ENCODE peak calls at places on chromosome 17, in four cellular contexts. B is tibial nerve, V is cardiac muscle cell, G is GM20000. I is an unnamed sample.

GRCh38 chr17:65664296-65664695 is 102.8 kb upstream of the AXIN2 start:
- DNase-seq in B (peak; percentile 11), V (no peak), G (no peak), I (no peak)

GRCh38 chr17:35242805-35243458 is at the start of gene SLFN5:
- DNase-seq in B (peak; percentile 98), V (peak; percentile 94), G (peak; percentile 95), I (peak; percentile 85)

GRCh38 chr17:60586288-60586974 is 13.6 kb upstream of the PPM1D start:
- DNase-seq in B (no peak), V (no peak), G (no peak), I (no peak)

GRCh38 chr17:17078832-17079231 is 36.6 kb downstream of the MPRIP start:
- DNase-seq in B (no peak), V (no peak), G (no peak), I (no peak)

GRCh38 chr17:80899402-80900268 is 92.0 kb upstream of the CHMP6 start:
- DNase-seq in B (no peak), V (peak; percentile 19), G (peak; percentile 80), I (peak; percentile 56)

GRCh38 chr17:65786479-65786878 is 225.0 kb upstream of the AXIN2 start:
- DNase-seq in B (no peak), V (no peak), G (no peak), I (no peak)

GRCh38 chr17:45816966-45817365 is 27.7 kb upstream of the SPPL2C start:
- DNase-seq in B (no peak), V (no peak), G (no peak), I (no peak)

GRCh38 chr17:63479495-63480184 is 2.8 kb downstream of the ACE start:
- DNase-seq in B (no peak), V (no peak), G (no peak), I (no peak)

GRCh38 chr17:82665891-82666290 is 17.6 kb upstream of the WDR45B start:
- DNase-seq in B (no peak), V (no peak), G (no peak), I (no peak)

GRCh38 chr17:45677770-45678169 is 106.3 kb upstream of the CRHR1 start:
- DNase-seq in B (no peak), V (no peak), G (no peak), I (no peak)

GRCh38 chr17:82794781-82795505 is 43.1 kb downstream of the TBCD start:
- DNase-seq in B (no peak), V (peak; percentile 11), G (no peak), I (no peak)

GRCh38 chr17:67672592-67672991 is 45.1 kb upstream of the NOL11 start:
- DNase-seq in B (no peak), V (no peak), G (no peak), I (no peak)

GRCh38 chr17:31413871-31414589 is 22.6 kb downstream of the RAB11FIP4 start:
- DNase-seq in B (no peak), V (peak; percentile 78), G (no peak), I (no peak)

GRCh38 chr17:80724723-80725388 is 180.2 kb downstream of the RPTOR start:
- DNase-seq in B (no peak), V (peak; percentile 79), G (no peak), I (no peak)

GRCh38 chr17:17855976-17856375 is 19.2 kb upstream of the SREBF1 start:
- DNase-seq in B (no peak), V (no peak), G (no peak), I (no peak)

GRCh38 chr17:72358465-72358864 is 237.6 kb downstream of the SOX9 start:
- DNase-seq in B (no peak), V (no peak), G (no peak), I (peak; percentile 2)

GRCh38 chr17:27526603-27527002 is 70.4 kb downstream of the KSR1 start:
- DNase-seq in B (peak; percentile 33), V (peak; percentile 69), G (peak; percentile 49), I (peak; percentile 65)

GRCh38 chr17:9880582-9880999 is 24.5 kb downstream of the RCVRN start:
- DNase-seq in B (no peak), V (peak; percentile 64), G (peak; percentile 32), I (no peak)

GRCh38 chr17:8785547-8786412 is 13.4 kb downstream of the MFSD6L start:
- DNase-seq in B (peak; percentile 94), V (peak; percentile 83), G (peak; percentile 69), I (peak; percentile 63)

GRCh38 chr17:69567130-69567529 is 152.6 kb downstream of the MAP2K6 start:
- DNase-seq in B (no peak), V (peak; percentile 13), G (no peak), I (no peak)

GRCh38 chr17:43034623-43035293 is 9.7 kb downstream of the RND2 start:
- DNase-seq in B (no peak), V (no peak), G (no peak), I (no peak)

GRCh38 chr17:79888009-79888540 is 48.8 kb upstream of the CBX4 start:
- DNase-seq in B (no peak), V (no peak), G (no peak), I (no peak)

DNA sequence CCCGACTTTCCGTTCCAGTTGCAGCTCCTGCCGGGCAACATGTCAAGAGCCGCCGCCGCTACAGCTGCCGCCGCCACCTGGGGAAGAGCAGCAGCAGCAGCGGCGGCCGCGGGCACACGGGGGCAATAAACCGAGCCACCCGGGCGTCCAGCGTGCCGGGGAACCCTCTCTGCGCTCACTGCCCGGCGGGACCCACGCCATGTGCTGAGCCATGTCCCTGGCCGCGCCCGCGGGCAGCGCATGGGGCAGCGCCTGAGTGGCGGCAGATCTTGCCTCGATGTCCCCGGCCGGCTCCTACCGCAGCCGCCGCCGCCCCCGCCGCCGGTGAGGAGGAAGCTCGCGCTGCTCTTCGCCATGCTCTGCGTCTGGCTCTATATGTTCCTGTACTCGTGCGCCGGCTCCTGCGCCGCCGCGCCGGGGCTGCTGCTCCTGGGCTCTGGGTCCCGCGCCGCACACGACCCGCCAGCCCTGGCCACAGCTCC is 439 bp downstream of the HS3ST3B1 start:
- DNase-seq in B (no peak), V (no peak), G (peak; percentile 49), I (peak; percentile 55)
- TF ChIP-seq CTCF in B (no peak), V (no peak), G (no peak), I (peak; percentile 11)

DNA sequence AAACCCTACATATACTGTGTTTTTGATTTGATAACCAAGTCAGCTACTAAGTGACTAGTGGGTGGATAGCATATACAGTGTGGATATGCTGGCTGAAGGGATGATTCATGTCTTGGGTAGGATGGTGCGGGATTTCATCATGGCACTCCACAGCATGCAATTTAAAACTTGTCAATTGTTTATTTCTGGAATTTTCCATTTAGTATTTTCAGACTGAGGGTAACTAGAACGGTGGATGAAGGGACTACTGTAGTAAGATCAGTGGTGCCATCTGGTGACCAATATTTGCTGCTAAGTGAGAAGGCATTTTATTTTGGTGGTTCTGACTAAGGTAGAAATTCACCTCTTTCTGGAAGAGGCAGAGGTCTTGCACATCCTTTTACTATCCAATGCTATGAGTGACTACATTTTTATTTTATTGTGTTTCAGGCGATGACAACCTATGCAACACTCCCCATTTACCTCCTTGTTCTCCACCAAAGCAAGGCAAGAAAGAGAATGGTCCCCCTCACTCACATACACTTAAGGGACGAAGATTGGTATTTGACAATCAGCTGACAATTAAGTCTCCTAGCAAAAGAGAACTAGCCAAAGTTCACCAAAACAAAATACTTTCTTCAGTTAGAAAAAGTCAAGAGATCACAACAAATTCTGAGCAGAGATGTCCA is 3.1 kb downstream of the CDC6 start:
- DNase-seq in B (peak; percentile 93), V (peak; percentile 91), G (peak; percentile 40), I (peak; percentile 46)
- TF ChIP-seq CTCF in B (peak; percentile 73), V (peak; percentile 68), G (no peak), I (peak; percentile 58)

GRCh38 chr17:74776044-74776962 is at the start of gene NAT9:
- DNase-seq in B (peak; percentile 94), V (peak; percentile 97), G (peak; percentile 99), I (peak; percentile 100)
- TF ChIP-seq CTCF in B (peak; percentile 52), V (no peak), G (no peak), I (no peak)

GRCh38 chr17:55735784-55736405 is 13.2 kb upstream of the TMEM100 start:
- DNase-seq in B (peak; percentile 77), V (peak; percentile 75), G (peak; percentile 35), I (no peak)
- TF ChIP-seq CTCF in B (peak; percentile 67), V (peak; percentile 82), G (peak; percentile 64), I (peak; percentile 79)

GRCh38 chr17:28684963-28685362 is 23.0 kb downstream of the SUPT6H start:
- DNase-seq in B (peak; percentile 23), V (peak; percentile 54), G (no peak), I (no peak)
- TF ChIP-seq CTCF in B (no peak), V (no peak), G (no peak), I (no peak)

GRCh38 chr17:77744268-77744988 is 214.1 kb upstream of the TNRC6C start:
- DNase-seq in B (peak; percentile 67), V (peak; percentile 17), G (no peak), I (no peak)

GRCh38 chr17:77740481-77740880 is 218.0 kb upstream of the TNRC6C start:
- DNase-seq in B (no peak), V (no peak), G (no peak), I (no peak)

GRCh38 chr17:77738666-77739531 is 219.6 kb upstream of the TNRC6C start:
- DNase-seq in B (peak; percentile 52), V (peak; percentile 59), G (no peak), I (no peak)

GRCh38 chr17:77742579-77742978 is 215.9 kb upstream of the TNRC6C start:
- DNase-seq in B (no peak), V (no peak), G (no peak), I (no peak)

GRCh38 chr17:77741109-77741508 is 217.4 kb upstream of the TNRC6C start:
- DNase-seq in B (no peak), V (no peak), G (no peak), I (no peak)
- TF ChIP-seq CTCF in B (no peak), V (peak; percentile 35), G (peak; percentile 55), I (peak; percentile 30)

DNA sequence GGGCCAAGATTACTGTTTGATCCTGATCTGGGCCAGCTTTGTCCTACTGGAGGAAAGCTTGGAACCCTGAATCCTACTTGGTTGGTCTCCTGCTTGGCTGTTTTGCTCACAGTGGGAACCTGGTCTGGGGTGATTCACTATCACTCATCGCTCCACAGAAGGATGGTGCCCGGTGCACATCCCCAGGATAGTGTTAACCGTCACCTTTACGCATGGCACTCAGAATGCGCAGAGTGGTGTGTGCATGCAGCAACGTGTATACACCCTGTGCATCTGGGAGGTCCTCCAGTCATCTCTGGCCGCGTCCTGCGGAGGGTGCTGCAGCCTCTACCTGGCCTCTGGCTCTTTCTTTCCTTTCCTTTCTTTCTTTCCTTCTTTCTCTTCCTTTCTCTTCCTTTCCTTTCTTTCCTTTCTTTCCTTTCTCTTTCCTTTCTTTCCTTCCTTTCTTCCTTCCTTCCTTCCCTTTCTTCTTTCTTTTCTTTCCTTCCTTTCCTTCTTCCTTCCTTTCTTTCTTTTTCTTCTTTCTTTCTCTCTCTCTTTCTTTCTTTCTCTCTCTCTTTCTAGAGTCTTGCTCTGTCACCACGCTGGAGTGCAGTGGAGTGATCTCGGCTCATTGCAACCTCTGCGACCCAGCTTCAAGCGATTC is 13.1 kb downstream of the SOCS3 start:
- DNase-seq in B (no peak), V (no peak), G (no peak), I (no peak)
- TF ChIP-seq CTCF in B (no peak), V (no peak), G (no peak), I (no peak)

GRCh38 chr17:77207689-77208216 is 67.0 kb downstream of the SEC14L1 start:
- DNase-seq in B (no peak), V (no peak), G (no peak), I (no peak)

GRCh38 chr17:77206557-77206956 is 65.8 kb downstream of the SEC14L1 start:
- DNase-seq in B (no peak), V (no peak), G (no peak), I (no peak)

GRCh38 chr17:77209330-77209748 is 68.6 kb downstream of the SEC14L1 start:
- DNase-seq in B (no peak), V (no peak), G (no peak), I (no peak)

GRCh38 chr17:77208856-77209255 is 68.1 kb downstream of the SEC14L1 start:
- DNase-seq in B (no peak), V (no peak), G (no peak), I (no peak)

GRCh38 chr17:77208217-77208808 is 67.5 kb downstream of the SEC14L1 start:
- DNase-seq in B (peak; percentile 35), V (peak; percentile 50), G (no peak), I (no peak)
- TF ChIP-seq CTCF in B (peak; percentile 66), V (peak; percentile 24), G (no peak), I (no peak)